ENCODE peak calls at places on chromosome 14, in ten cellular contexts. One of them, this sample, is unnamed.

GRCh38 chr14:105197274-105197673 is 16.2 kb upstream of the NUDT14 start:
- DNase-seq in AG04450: no peak
- DNase-seq in caudate nucleus: no peak
- DNase-seq in IMR-90: peak
- DNase-seq in A549: peak
- DNase-seq in GM23248: peak
- DNase-seq in CD4-positive, alpha-beta T cell: no peak
- DNase-seq in adrenal gland: peak
- DNase-seq in MM.1S: no peak
- DNase-seq in body of pancreas: no peak
- DNase-seq in this sample: no peak

GRCh38 chr14:29906256-29906885 is 21.3 kb downstream of the PRKD1 start:
- DNase-seq in AG04450: peak
- DNase-seq in caudate nucleus: no peak
- DNase-seq in IMR-90: peak
- DNase-seq in A549: peak
- DNase-seq in GM23248: peak
- DNase-seq in CD4-positive, alpha-beta T cell: no peak
- DNase-seq in adrenal gland: no peak
- DNase-seq in MM.1S: no peak
- DNase-seq in body of pancreas: peak
- DNase-seq in this sample: no peak

GRCh38 chr14:24848427-24848826 is 201.5 kb downstream of the STXBP6 start:
- DNase-seq in AG04450: no peak
- DNase-seq in caudate nucleus: no peak
- DNase-seq in IMR-90: peak
- DNase-seq in A549: no peak
- DNase-seq in GM23248: peak
- DNase-seq in CD4-positive, alpha-beta T cell: no peak
- DNase-seq in adrenal gland: no peak
- DNase-seq in MM.1S: no peak
- DNase-seq in body of pancreas: no peak
- DNase-seq in this sample: peak

GRCh38 chr14:65472189-65472588 is 59.7 kb downstream of the FUT8 start:
- DNase-seq in AG04450: no peak
- DNase-seq in caudate nucleus: no peak
- DNase-seq in IMR-90: no peak
- DNase-seq in A549: no peak
- DNase-seq in GM23248: no peak
- DNase-seq in CD4-positive, alpha-beta T cell: no peak
- DNase-seq in adrenal gland: no peak
- DNase-seq in MM.1S: no peak
- DNase-seq in body of pancreas: no peak
- DNase-seq in this sample: peak

GRCh38 chr14:88005978-88006851 is 1.3 kb downstream of the GPR65 start:
- DNase-seq in AG04450: no peak
- DNase-seq in caudate nucleus: no peak
- DNase-seq in IMR-90: no peak
- DNase-seq in A549: no peak
- DNase-seq in GM23248: no peak
- DNase-seq in CD4-positive, alpha-beta T cell: peak
- DNase-seq in adrenal gland: no peak
- DNase-seq in MM.1S: no peak
- DNase-seq in body of pancreas: no peak
- DNase-seq in this sample: no peak

GRCh38 chr14:77301103-77301502 is 19.6 kb downstream of the POMT2 start:
- DNase-seq in AG04450: peak
- DNase-seq in caudate nucleus: peak
- DNase-seq in IMR-90: peak
- DNase-seq in A549: peak
- DNase-seq in GM23248: peak
- DNase-seq in CD4-positive, alpha-beta T cell: peak
- DNase-seq in adrenal gland: peak
- DNase-seq in MM.1S: no peak
- DNase-seq in body of pancreas: peak
- DNase-seq in this sample: peak

GRCh38 chr14:98325761-98326160 is 946.2 kb downstream of the BCL11B start:
- DNase-seq in AG04450: no peak
- DNase-seq in caudate nucleus: no peak
- DNase-seq in IMR-90: no peak
- DNase-seq in A549: peak
- DNase-seq in GM23248: no peak
- DNase-seq in CD4-positive, alpha-beta T cell: no peak
- DNase-seq in adrenal gland: no peak
- DNase-seq in MM.1S: no peak
- DNase-seq in body of pancreas: no peak
- DNase-seq in this sample: no peak

GRCh38 chr14:56400426-56400825 is 179.2 kb upstream of the TMEM260 start:
- DNase-seq in AG04450: no peak
- DNase-seq in caudate nucleus: no peak
- DNase-seq in IMR-90: no peak
- DNase-seq in A549: no peak
- DNase-seq in GM23248: no peak
- DNase-seq in CD4-positive, alpha-beta T cell: no peak
- DNase-seq in adrenal gland: no peak
- DNase-seq in MM.1S: no peak
- DNase-seq in body of pancreas: no peak
- DNase-seq in this sample: no peak

GRCh38 chr14:99118946-99119345 is 153.1 kb downstream of the BCL11B start:
- DNase-seq in AG04450: no peak
- DNase-seq in caudate nucleus: no peak
- DNase-seq in IMR-90: no peak
- DNase-seq in A549: no peak
- DNase-seq in GM23248: no peak
- DNase-seq in CD4-positive, alpha-beta T cell: no peak
- DNase-seq in adrenal gland: no peak
- DNase-seq in MM.1S: no peak
- DNase-seq in body of pancreas: no peak
- DNase-seq in this sample: no peak

GRCh38 chr14:75059642-75060041 is 4.2 kb downstream of the ACYP1 start:
- DNase-seq in AG04450: no peak
- DNase-seq in caudate nucleus: no peak
- DNase-seq in IMR-90: peak
- DNase-seq in A549: no peak
- DNase-seq in GM23248: peak
- DNase-seq in CD4-positive, alpha-beta T cell: no peak
- DNase-seq in adrenal gland: no peak
- DNase-seq in MM.1S: no peak
- DNase-seq in body of pancreas: no peak
- DNase-seq in this sample: no peak

GRCh38 chr14:96940009-96940408 is 142.8 kb downstream of the VRK1 start:
- DNase-seq in AG04450: no peak
- DNase-seq in caudate nucleus: no peak
- DNase-seq in IMR-90: no peak
- DNase-seq in A549: no peak
- DNase-seq in GM23248: peak
- DNase-seq in CD4-positive, alpha-beta T cell: no peak
- DNase-seq in adrenal gland: no peak
- DNase-seq in MM.1S: no peak
- DNase-seq in body of pancreas: no peak
- DNase-seq in this sample: peak

GRCh38 chr14:23183076-23183475 is 384 bp downstream of the SLC7A8 start:
- DNase-seq in AG04450: no peak
- DNase-seq in caudate nucleus: no peak
- DNase-seq in IMR-90: no peak
- DNase-seq in A549: no peak
- DNase-seq in GM23248: peak
- DNase-seq in CD4-positive, alpha-beta T cell: no peak
- DNase-seq in adrenal gland: no peak
- DNase-seq in MM.1S: no peak
- DNase-seq in body of pancreas: no peak
- DNase-seq in this sample: no peak

GRCh38 chr14:23181946-23182345 is 1.5 kb downstream of the SLC7A8 start:
- DNase-seq in AG04450: no peak
- DNase-seq in caudate nucleus: no peak
- DNase-seq in IMR-90: no peak
- DNase-seq in A549: no peak
- DNase-seq in GM23248: no peak
- DNase-seq in CD4-positive, alpha-beta T cell: no peak
- DNase-seq in adrenal gland: no peak
- DNase-seq in MM.1S: no peak
- DNase-seq in body of pancreas: no peak
- DNase-seq in this sample: no peak

GRCh38 chr14:23183479-23183878 is at the start of gene SLC7A8:
- DNase-seq in AG04450: no peak
- DNase-seq in caudate nucleus: no peak
- DNase-seq in IMR-90: no peak
- DNase-seq in A549: no peak
- DNase-seq in GM23248: peak
- DNase-seq in CD4-positive, alpha-beta T cell: peak
- DNase-seq in adrenal gland: peak
- DNase-seq in MM.1S: no peak
- DNase-seq in body of pancreas: peak
- DNase-seq in this sample: peak

GRCh38 chr14:23181453-23181852 is 2.0 kb downstream of the SLC7A8 start:
- DNase-seq in AG04450: no peak
- DNase-seq in caudate nucleus: no peak
- DNase-seq in IMR-90: no peak
- DNase-seq in A549: no peak
- DNase-seq in GM23248: peak
- DNase-seq in CD4-positive, alpha-beta T cell: no peak
- DNase-seq in adrenal gland: no peak
- DNase-seq in MM.1S: no peak
- DNase-seq in body of pancreas: no peak
- DNase-seq in this sample: no peak

DNA sequence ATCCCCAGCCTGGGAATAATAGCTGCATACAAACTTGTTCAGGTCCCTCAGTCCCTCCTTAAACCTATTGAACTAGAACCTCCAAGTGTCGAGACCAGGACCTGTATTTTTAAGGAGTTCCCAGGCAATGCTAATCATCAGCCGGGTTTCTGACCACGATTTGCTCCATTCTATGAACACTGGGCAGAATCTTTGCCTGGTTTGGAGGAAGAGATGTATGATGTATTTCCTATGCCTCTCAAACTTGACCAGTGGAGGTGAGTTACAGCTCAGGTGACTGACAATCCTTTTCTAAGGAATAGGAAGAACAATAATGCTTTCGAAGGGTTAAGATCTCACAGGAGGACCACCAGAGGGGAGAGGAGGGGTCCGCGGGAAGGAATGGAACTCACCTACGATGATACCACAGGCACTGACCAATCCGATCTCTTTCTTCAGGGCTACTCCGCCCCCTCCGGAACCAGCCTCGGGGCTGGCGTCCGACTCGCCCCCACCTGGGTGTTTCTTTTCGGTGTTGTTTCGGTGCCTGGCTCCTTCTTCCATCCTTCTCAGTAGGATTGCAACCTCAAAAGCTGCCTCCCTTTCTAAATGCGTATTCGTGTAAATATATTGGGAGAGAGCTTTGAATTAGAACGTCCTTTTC is 967 bp downstream of the SLC7A8 start:
- DNase-seq in AG04450: no peak
- DNase-seq in caudate nucleus: no peak
- DNase-seq in IMR-90: no peak
- DNase-seq in A549: no peak
- DNase-seq in GM23248: peak
- DNase-seq in CD4-positive, alpha-beta T cell: peak
- DNase-seq in adrenal gland: peak
- DNase-seq in MM.1S: peak
- DNase-seq in body of pancreas: peak
- DNase-seq in this sample: no peak
- H3K27ac ChIP-seq in AG04450: no peak
- H3K27ac ChIP-seq in caudate nucleus: peak
- H3K27ac ChIP-seq in IMR-90: no peak
- H3K27ac ChIP-seq in A549: peak
- H3K27ac ChIP-seq in GM23248: no peak
- H3K27ac ChIP-seq in CD4-positive, alpha-beta T cell: no peak
- H3K27ac ChIP-seq in adrenal gland: peak
- H3K27ac ChIP-seq in MM.1S: no peak
- H3K27ac ChIP-seq in body of pancreas: peak
- H3K27ac ChIP-seq in this sample: no peak

DNA sequence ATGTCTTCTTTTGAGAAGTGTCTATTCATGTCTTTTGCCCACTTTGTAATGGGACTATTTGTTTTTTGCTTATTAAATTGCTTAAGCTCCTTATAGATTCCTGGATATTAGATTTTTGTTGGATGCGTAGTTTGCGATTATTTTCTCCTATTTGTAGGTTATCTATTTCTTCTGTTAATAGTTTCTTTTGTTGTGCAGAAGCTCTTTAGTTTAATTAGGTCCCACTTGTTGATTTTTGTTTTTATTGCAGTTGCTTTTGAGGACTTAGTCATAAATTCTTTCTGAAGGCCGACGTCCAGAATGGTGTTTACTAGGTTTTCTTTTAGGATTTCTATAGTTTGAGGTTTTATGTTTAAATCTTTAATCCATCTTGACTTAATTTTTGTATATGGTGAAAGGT is 63.1 kb upstream of the PSMA6 start:
- DNase-seq in AG04450: no peak
- DNase-seq in caudate nucleus: no peak
- DNase-seq in IMR-90: no peak
- DNase-seq in A549: no peak
- DNase-seq in GM23248: no peak
- DNase-seq in CD4-positive, alpha-beta T cell: no peak
- DNase-seq in adrenal gland: no peak
- DNase-seq in MM.1S: no peak
- DNase-seq in body of pancreas: no peak
- DNase-seq in this sample: no peak
- H3K27ac ChIP-seq in AG04450: no peak
- H3K27ac ChIP-seq in caudate nucleus: no peak
- H3K27ac ChIP-seq in IMR-90: no peak
- H3K27ac ChIP-seq in A549: no peak
- H3K27ac ChIP-seq in GM23248: no peak
- H3K27ac ChIP-seq in CD4-positive, alpha-beta T cell: no peak
- H3K27ac ChIP-seq in adrenal gland: no peak
- H3K27ac ChIP-seq in MM.1S: no peak
- H3K27ac ChIP-seq in body of pancreas: no peak
- H3K27ac ChIP-seq in this sample: no peak

GRCh38 chr14:58765375-58765774 is 127.6 kb downstream of the DACT1 start:
- DNase-seq in AG04450: no peak
- DNase-seq in caudate nucleus: no peak
- DNase-seq in IMR-90: no peak
- DNase-seq in A549: no peak
- DNase-seq in GM23248: no peak
- DNase-seq in CD4-positive, alpha-beta T cell: no peak
- DNase-seq in adrenal gland: no peak
- DNase-seq in MM.1S: no peak
- DNase-seq in body of pancreas: no peak
- DNase-seq in this sample: peak
- H3K27ac ChIP-seq in AG04450: no peak
- H3K27ac ChIP-seq in caudate nucleus: no peak
- H3K27ac ChIP-seq in IMR-90: no peak
- H3K27ac ChIP-seq in A549: no peak
- H3K27ac ChIP-seq in GM23248: no peak
- H3K27ac ChIP-seq in CD4-positive, alpha-beta T cell: no peak
- H3K27ac ChIP-seq in adrenal gland: no peak
- H3K27ac ChIP-seq in MM.1S: no peak
- H3K27ac ChIP-seq in body of pancreas: no peak
- H3K27ac ChIP-seq in this sample: peak

DNA sequence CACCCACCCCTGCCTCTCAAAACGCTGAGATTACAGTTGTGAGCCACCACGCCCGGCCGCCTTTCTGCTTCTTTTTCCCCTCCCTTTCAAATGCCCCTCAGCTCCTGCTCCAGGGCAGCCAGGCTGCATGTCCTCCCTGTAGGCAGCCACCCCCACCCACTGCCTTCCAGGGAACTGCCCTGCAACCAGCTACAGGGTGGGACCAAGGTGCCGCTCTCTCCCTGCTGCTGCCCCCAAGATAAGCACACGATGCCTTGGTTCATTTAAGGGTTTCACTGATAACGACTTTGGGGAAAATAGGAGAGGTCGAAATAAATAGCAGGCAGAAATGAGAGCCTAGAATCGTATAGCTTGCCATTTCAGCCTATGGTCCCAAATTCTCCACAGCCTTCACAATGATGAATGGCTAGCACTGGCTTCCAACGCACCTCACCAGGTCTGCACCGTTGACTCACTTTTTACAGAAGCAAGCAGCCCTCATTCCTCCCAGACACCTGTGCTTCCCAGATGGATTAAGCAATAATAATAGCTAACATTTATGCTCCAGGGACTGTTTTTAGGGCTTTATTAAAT is 40.7 kb downstream of the ATG14 start:
- DNase-seq in AG04450: no peak
- DNase-seq in caudate nucleus: no peak
- DNase-seq in IMR-90: no peak
- DNase-seq in A549: no peak
- DNase-seq in GM23248: no peak
- DNase-seq in CD4-positive, alpha-beta T cell: no peak
- DNase-seq in adrenal gland: no peak
- DNase-seq in MM.1S: no peak
- DNase-seq in body of pancreas: no peak
- DNase-seq in this sample: no peak
- H3K27ac ChIP-seq in AG04450: no peak
- H3K27ac ChIP-seq in caudate nucleus: no peak
- H3K27ac ChIP-seq in IMR-90: no peak
- H3K27ac ChIP-seq in A549: no peak
- H3K27ac ChIP-seq in GM23248: no peak
- H3K27ac ChIP-seq in CD4-positive, alpha-beta T cell: no peak
- H3K27ac ChIP-seq in adrenal gland: no peak
- H3K27ac ChIP-seq in MM.1S: no peak
- H3K27ac ChIP-seq in body of pancreas: no peak
- H3K27ac ChIP-seq in this sample: no peak